ENCODE peak calls at places on chromosome 21, in six cellular contexts. B is neuronal stem cell, K is AG08396, Q is dorsolateral prefrontal cortex, P is iPS-NIHi11, X is GM20000. G is an unnamed sample.

GRCh38 chr21:41142051-41142795 is 25.7 kb upstream of the BACE2 start:
- DNase-seq in Q (peak; percentile 6), X (no peak), P (peak; percentile 69), K (peak; percentile 46), B (no peak), G (peak; percentile 87)

GRCh38 chr21:33940164-33940563 is 24.6 kb upstream of the ATP5PO start:
- DNase-seq in Q (no peak), X (no peak), B (no peak), P (no peak), K (no peak), G (no peak)

GRCh38 chr21:42650441-42651421 is 2.7 kb upstream of the PDE9A start:
- DNase-seq in B (no peak), K (no peak), X (no peak), P (no peak), Q (no peak), G (no peak)

GRCh38 chr21:32257952-32258785 is 20.7 kb downstream of the MIS18A start:
- DNase-seq in X (peak; percentile 79), Q (peak; percentile 57), K (peak; percentile 82), P (peak; percentile 80), B (peak; percentile 70), G (peak; percentile 85)

GRCh38 chr21:14581902-14582457 is 35.9 kb upstream of the SAMSN1 start:
- DNase-seq in P (no peak), B (no peak), Q (no peak), X (no peak), K (no peak), G (no peak)

GRCh38 chr21:44425307-44425894 is 29.9 kb upstream of the LRRC3 start:
- DNase-seq in K (no peak), X (no peak), B (no peak), Q (no peak), P (peak; percentile 51), G (peak; percentile 51)

GRCh38 chr21:14741237-14741636 is 195.1 kb upstream of the SAMSN1 start:
- DNase-seq in X (no peak), B (no peak), Q (no peak), K (no peak), P (peak; percentile 8), G (no peak)

GRCh38 chr21:42969193-42969600 is 5.2 kb upstream of the PKNOX1 start:
- DNase-seq in Q (no peak), B (no peak), P (no peak), X (no peak), K (no peak), G (peak; percentile 61)

GRCh38 chr21:29371464-29371863 is 72.7 kb downstream of the BACH1 start:
- DNase-seq in X (no peak), Q (no peak), B (no peak), P (no peak), K (no peak), G (no peak)

GRCh38 chr21:14995695-14996490 is 68.9 kb downstream of the NRIP1 start:
- DNase-seq in B (no peak), P (no peak), K (no peak), Q (no peak), X (no peak), G (no peak)

GRCh38 chr21:29025328-29025713 is 853 bp downstream of the USP16 start:
- DNase-seq in X (no peak), Q (no peak), P (no peak), B (no peak), K (no peak), G (no peak)

GRCh38 chr21:23921670-23922418 is 1685.4 kb downstream of the MRPL39 start:
- DNase-seq in B (no peak), X (no peak), P (no peak), K (no peak), Q (no peak), G (no peak)

GRCh38 chr21:37005548-37006242 is 807 bp upstream of the RIPPLY3 start:
- DNase-seq in X (no peak), K (no peak), B (no peak), P (peak; percentile 58), Q (no peak), G (peak; percentile 59)

GRCh38 chr21:42775123-42775522 is 104.2 kb downstream of the WDR4 start:
- DNase-seq in X (no peak), B (no peak), K (no peak), Q (no peak), P (no peak), G (no peak)

GRCh38 chr21:25103500-25104207 is 503.6 kb downstream of the MRPL39 start:
- DNase-seq in X (no peak), Q (no peak), B (no peak), K (peak; percentile 2), P (no peak), G (no peak)

GRCh38 chr21:14306143-14306907 is 76.6 kb downstream of the HSPA13 start:
- DNase-seq in P (no peak), B (no peak), K (no peak), X (no peak), Q (no peak), G (peak; percentile 53)

GRCh38 chr21:46226146-46226545 is 2.4 kb downstream of the LSS start:
- DNase-seq in Q (no peak), X (no peak), P (no peak), B (no peak), K (no peak), G (peak; percentile 42)

GRCh38 chr21:39705849-39706248 is 39.1 kb upstream of the IGSF5 start:
- DNase-seq in X (no peak), P (no peak), K (no peak), B (no peak), Q (no peak), G (no peak)

GRCh38 chr21:18461743-18462142 is 58.2 kb upstream of the TMPRSS15 start:
- DNase-seq in P (no peak), B (no peak), Q (no peak), X (no peak), K (no peak), G (no peak)

GRCh38 chr21:40952551-40953330 is 105.8 kb upstream of the DSCAM start:
- DNase-seq in B (no peak), P (no peak), Q (no peak), K (no peak), X (no peak), G (no peak)

GRCh38 chr21:40315647-40316046 is 448.4 kb downstream of the PCP4 start:
- DNase-seq in K (no peak), X (no peak), Q (no peak), B (no peak), P (no peak), G (no peak)

GRCh38 chr21:46109251-46110221 is 11.6 kb downstream of the COL6A2 start:
- DNase-seq in K (no peak), X (no peak), P (no peak), B (no peak), Q (no peak), G (peak; percentile 52)

GRCh38 chr21:14982336-14982735 is 82.5 kb downstream of the NRIP1 start:
- DNase-seq in X (no peak), K (no peak), B (no peak), P (no peak), Q (no peak), G (no peak)

GRCh38 chr21:42737969-42738590 is 84.7 kb downstream of the PDE9A start:
- DNase-seq in X (no peak), Q (no peak), B (no peak), K (no peak), P (no peak), G (no peak)

GRCh38 chr21:37041706-37042271 is 31.1 kb downstream of the PIGP start:
- DNase-seq in K (no peak), Q (no peak), P (peak; percentile 22), B (no peak), X (no peak), G (no peak)

GRCh38 chr21:41407541-41408460 is 18.2 kb upstream of the MX1 start:
- DNase-seq in Q (no peak), B (no peak), X (no peak), K (no peak), P (no peak), G (no peak)

GRCh38 chr21:45857761-45858160 is 123.8 kb upstream of the COL6A1 start:
- DNase-seq in B (no peak), P (no peak), Q (no peak), X (no peak), K (no peak), G (peak; percentile 30)

GRCh38 chr21:33892853-33893252 is 22.8 kb downstream of the ATP5PO start:
- DNase-seq in K (no peak), Q (no peak), X (no peak), B (no peak), P (peak; percentile 74), G (peak; percentile 71)

GRCh38 chr21:22900511-22900910 is 1902.3 kb downstream of the NCAM2 start:
- DNase-seq in Q (no peak), P (no peak), B (no peak), K (no peak), X (no peak), G (no peak)

GRCh38 chr21:45538381-45539045 is 3.7 kb downstream of the SLC19A1 start:
- DNase-seq in P (no peak), Q (no peak), X (no peak), K (no peak), B (no peak), G (peak; percentile 47)

GRCh38 chr21:40553781-40554180 is 293.2 kb downstream of the DSCAM start:
- DNase-seq in K (no peak), B (no peak), Q (no peak), X (no peak), P (no peak), G (no peak)